ENCODE peak calls at places on chromosomes 4 and X, in five cellular contexts. One of them, this sample, is unnamed.

GRCh38 chrX:6226646-6227444 is 1.8 kb downstream of the NLGN4X start:
- DNase-seq in body of pancreas: no peak
- DNase-seq in PC-3: no peak
- DNase-seq in epithelial cell of esophagus: no peak
- DNase-seq in fibroblast of mammary gland: no peak
- DNase-seq in this sample: no peak

GRCh38 chr4:41360911-41361830 is 104.4 kb downstream of the UCHL1 start:
- DNase-seq in body of pancreas: peak
- DNase-seq in PC-3: peak
- DNase-seq in epithelial cell of esophagus: peak
- DNase-seq in fibroblast of mammary gland: peak
- DNase-seq in this sample: peak

GRCh38 chr4:115529126-115529525 is 415.7 kb upstream of the NDST4 start:
- DNase-seq in body of pancreas: no peak
- DNase-seq in PC-3: no peak
- DNase-seq in epithelial cell of esophagus: no peak
- DNase-seq in fibroblast of mammary gland: no peak
- DNase-seq in this sample: no peak

GRCh38 chr4:99235955-99236354 is 16.9 kb upstream of the ADH6 start:
- DNase-seq in body of pancreas: no peak
- DNase-seq in PC-3: no peak
- DNase-seq in epithelial cell of esophagus: no peak
- DNase-seq in fibroblast of mammary gland: no peak
- DNase-seq in this sample: no peak

GRCh38 chrX:73916931-73917657 is 354.1 kb downstream of the CHIC1 start:
- DNase-seq in body of pancreas: no peak
- DNase-seq in PC-3: peak
- DNase-seq in epithelial cell of esophagus: peak
- DNase-seq in fibroblast of mammary gland: peak
- DNase-seq in this sample: peak

GRCh38 chrX:17547658-17548057 is 172.7 kb downstream of the NHS start:
- DNase-seq in body of pancreas: peak
- DNase-seq in PC-3: peak
- DNase-seq in epithelial cell of esophagus: peak
- DNase-seq in fibroblast of mammary gland: peak
- DNase-seq in this sample: peak

GRCh38 chrX:150983526-150984163 is 510 bp downstream of the HMGB3 start:
- DNase-seq in body of pancreas: peak
- DNase-seq in PC-3: no peak
- DNase-seq in epithelial cell of esophagus: no peak
- DNase-seq in fibroblast of mammary gland: no peak
- DNase-seq in this sample: no peak

GRCh38 chrX:22730542-22730941 is 269.2 kb upstream of the DDX53 start:
- DNase-seq in body of pancreas: no peak
- DNase-seq in PC-3: no peak
- DNase-seq in epithelial cell of esophagus: no peak
- DNase-seq in fibroblast of mammary gland: no peak
- DNase-seq in this sample: no peak

GRCh38 chr4:74055096-74055495 is 16.6 kb upstream of the CXCL3 start:
- DNase-seq in body of pancreas: no peak
- DNase-seq in PC-3: peak
- DNase-seq in epithelial cell of esophagus: no peak
- DNase-seq in fibroblast of mammary gland: no peak
- DNase-seq in this sample: no peak
- TF ChIP-seq CTCF in body of pancreas: no peak
- TF ChIP-seq CTCF in PC-3: no peak
- TF ChIP-seq CTCF in epithelial cell of esophagus: no peak
- TF ChIP-seq CTCF in fibroblast of mammary gland: no peak
- TF ChIP-seq CTCF in this sample: no peak

DNA sequence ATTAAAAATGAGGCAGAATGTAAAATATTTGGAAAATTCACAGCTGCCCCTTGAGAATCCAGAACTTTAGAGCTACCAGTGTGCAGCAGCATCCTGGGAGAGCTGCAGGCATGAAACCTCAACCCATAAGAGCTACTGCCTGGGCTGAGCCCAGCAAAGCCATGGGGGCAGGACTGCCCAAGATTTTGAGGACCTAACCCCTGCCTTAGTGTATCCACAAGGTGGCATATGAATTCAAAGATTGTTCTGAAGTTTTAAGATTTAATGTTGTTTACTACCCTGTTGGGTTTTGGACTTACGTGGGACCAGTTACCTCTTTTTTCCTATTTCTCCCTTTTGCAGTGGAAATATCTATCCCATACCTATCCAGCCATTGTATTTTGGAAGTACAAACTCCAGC is 26.4 kb downstream of the CASP6 start:
- DNase-seq in body of pancreas: no peak
- DNase-seq in PC-3: peak
- DNase-seq in epithelial cell of esophagus: no peak
- DNase-seq in fibroblast of mammary gland: no peak
- DNase-seq in this sample: no peak
- TF ChIP-seq CTCF in body of pancreas: no peak
- TF ChIP-seq CTCF in PC-3: peak
- TF ChIP-seq CTCF in epithelial cell of esophagus: peak
- TF ChIP-seq CTCF in fibroblast of mammary gland: no peak
- TF ChIP-seq CTCF in this sample: peak

GRCh38 chr4:122619583-122619982 is 1.3 kb downstream of the IL21 start:
- DNase-seq in body of pancreas: no peak
- DNase-seq in PC-3: no peak
- DNase-seq in epithelial cell of esophagus: no peak
- DNase-seq in fibroblast of mammary gland: no peak
- DNase-seq in this sample: no peak

GRCh38 chr4:122622400-122622799 is 1.5 kb upstream of the IL21 start:
- DNase-seq in body of pancreas: no peak
- DNase-seq in PC-3: no peak
- DNase-seq in epithelial cell of esophagus: no peak
- DNase-seq in fibroblast of mammary gland: no peak
- DNase-seq in this sample: no peak

GRCh38 chr4:122623637-122624036 is 2.8 kb upstream of the IL21 start:
- DNase-seq in body of pancreas: no peak
- DNase-seq in PC-3: no peak
- DNase-seq in epithelial cell of esophagus: no peak
- DNase-seq in fibroblast of mammary gland: no peak
- DNase-seq in this sample: no peak

GRCh38 chr4:122617597-122618593 is 3.0 kb downstream of the IL21 start:
- DNase-seq in body of pancreas: no peak
- DNase-seq in PC-3: no peak
- DNase-seq in epithelial cell of esophagus: no peak
- DNase-seq in fibroblast of mammary gland: no peak
- DNase-seq in this sample: no peak

DNA sequence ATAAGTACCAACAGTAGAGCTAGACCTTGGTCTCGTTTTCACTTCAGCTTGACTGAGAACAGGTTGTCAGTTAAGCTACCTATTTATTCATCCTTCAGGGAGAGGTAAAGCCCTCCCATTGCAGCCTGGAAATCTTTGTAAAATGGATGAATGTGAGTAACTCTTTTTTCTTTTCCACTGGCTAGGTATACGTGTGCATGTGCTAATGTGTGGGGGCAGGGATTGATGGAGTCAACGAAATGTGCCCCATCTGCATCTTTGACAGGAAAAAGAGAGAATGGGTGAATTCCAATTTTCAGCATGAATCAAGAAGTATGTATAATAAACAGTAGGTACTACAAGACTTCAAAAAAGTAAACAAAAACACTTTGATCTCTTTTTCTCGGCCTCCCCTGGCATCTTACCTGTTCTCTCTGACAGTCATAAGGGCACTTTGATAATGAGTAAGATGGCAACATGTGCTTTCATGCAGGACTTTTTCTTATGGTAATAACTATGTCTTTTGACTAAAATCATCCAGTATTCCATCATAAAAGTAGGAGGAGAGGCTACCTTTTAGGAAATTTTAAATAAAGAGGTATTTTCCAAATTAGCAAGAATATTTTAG is at the start of gene IL21:
- DNase-seq in body of pancreas: no peak
- DNase-seq in PC-3: no peak
- DNase-seq in epithelial cell of esophagus: no peak
- DNase-seq in fibroblast of mammary gland: no peak
- DNase-seq in this sample: no peak
- TF ChIP-seq CTCF in body of pancreas: no peak
- TF ChIP-seq CTCF in PC-3: no peak
- TF ChIP-seq CTCF in epithelial cell of esophagus: no peak
- TF ChIP-seq CTCF in fibroblast of mammary gland: no peak
- TF ChIP-seq CTCF in this sample: no peak

GRCh38 chr4:15953625-15954024 is 9.3 kb downstream of the FGFBP2 start:
- DNase-seq in body of pancreas: no peak
- DNase-seq in PC-3: no peak
- DNase-seq in epithelial cell of esophagus: no peak
- DNase-seq in fibroblast of mammary gland: no peak
- DNase-seq in this sample: no peak

GRCh38 chr4:15958562-15958961 is 4.4 kb downstream of the FGFBP2 start:
- DNase-seq in body of pancreas: no peak
- DNase-seq in PC-3: no peak
- DNase-seq in epithelial cell of esophagus: no peak
- DNase-seq in fibroblast of mammary gland: no peak
- DNase-seq in this sample: no peak

GRCh38 chr4:15951781-15952180 is 11.2 kb downstream of the FGFBP2 start:
- DNase-seq in body of pancreas: no peak
- DNase-seq in PC-3: no peak
- DNase-seq in epithelial cell of esophagus: no peak
- DNase-seq in fibroblast of mammary gland: no peak
- DNase-seq in this sample: no peak

GRCh38 chr4:15956179-15956850 is 6.7 kb downstream of the FGFBP2 start:
- DNase-seq in body of pancreas: peak
- DNase-seq in PC-3: peak
- DNase-seq in epithelial cell of esophagus: peak
- DNase-seq in fibroblast of mammary gland: peak
- DNase-seq in this sample: peak

DNA sequence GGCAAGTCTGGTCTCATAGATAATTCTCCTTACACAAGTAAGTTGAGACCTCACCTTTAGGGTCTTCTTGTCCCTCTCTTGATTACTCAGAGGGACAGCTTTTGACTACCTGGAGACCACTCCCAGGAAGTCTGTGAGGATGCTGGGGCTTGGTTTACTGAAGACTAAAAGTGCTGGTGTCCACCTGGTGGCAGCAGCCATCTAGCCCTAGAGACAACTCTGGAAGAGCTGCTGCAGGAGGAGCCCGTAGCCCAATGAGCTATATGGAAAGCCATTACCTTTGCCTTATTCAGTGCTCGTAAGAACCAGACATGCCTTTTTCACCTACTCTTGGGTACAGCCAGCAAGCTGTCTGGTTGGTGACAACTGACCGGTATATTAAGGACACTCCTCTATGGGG is 7.3 kb downstream of the FGFBP2 start:
- DNase-seq in body of pancreas: no peak
- DNase-seq in PC-3: peak
- DNase-seq in epithelial cell of esophagus: peak
- DNase-seq in fibroblast of mammary gland: peak
- DNase-seq in this sample: peak
- TF ChIP-seq CTCF in body of pancreas: no peak
- TF ChIP-seq CTCF in PC-3: peak
- TF ChIP-seq CTCF in epithelial cell of esophagus: peak
- TF ChIP-seq CTCF in fibroblast of mammary gland: peak
- TF ChIP-seq CTCF in this sample: peak

DNA sequence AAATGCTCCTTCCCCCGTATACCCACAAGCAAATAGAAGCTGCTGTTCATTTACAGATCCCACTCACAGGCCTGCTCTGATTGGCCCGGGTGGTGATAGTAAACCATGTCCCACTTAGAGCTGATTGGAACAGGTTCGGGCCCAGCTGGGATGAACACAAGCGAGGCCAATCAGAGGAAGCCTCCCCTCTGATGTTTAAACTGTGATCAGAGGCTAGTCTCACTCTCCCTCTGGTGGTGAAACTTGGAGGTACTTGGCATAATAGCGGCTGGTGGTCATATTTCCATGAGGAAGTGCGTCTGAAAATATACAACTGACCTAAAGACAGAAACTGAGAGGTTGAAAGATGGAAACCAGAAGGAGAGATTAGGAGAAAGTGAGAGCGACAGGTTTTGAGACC is 51.5 kb upstream of the TRPC3 start:
- DNase-seq in body of pancreas: peak
- DNase-seq in PC-3: peak
- DNase-seq in epithelial cell of esophagus: peak
- DNase-seq in fibroblast of mammary gland: peak
- DNase-seq in this sample: peak
- TF ChIP-seq CTCF in body of pancreas: no peak
- TF ChIP-seq CTCF in PC-3: peak
- TF ChIP-seq CTCF in epithelial cell of esophagus: peak
- TF ChIP-seq CTCF in fibroblast of mammary gland: peak
- TF ChIP-seq CTCF in this sample: peak